ENCODE peak calls at places on chromosomes 7 and 10, in seven cellular contexts. I is CD8-positive, alpha-beta memory T cell; K is esophagus muscularis mucosa; S is fibroblast of pulmonary artery; E is IMR-90; L is fibroblast of lung; A is GM23338. Y is an unnamed sample.
A peak's percentile ranks its signal among the peaks of the same experiment; 100 is the strongest.

GRCh38 chr7:33716581-33717477 is 188.5 kb upstream of the BMPER start:
- DNase-seq in E (peak; percentile 66), L (peak; percentile 71), A (peak; percentile 66), I (no peak), K (no peak), S (peak; percentile 86), Y (peak; percentile 52)

GRCh38 chr7:29353810-29354209 is 159.2 kb downstream of the CHN2 start:
- DNase-seq in L (no peak), E (no peak), A (no peak), S (no peak), K (no peak), I (no peak), Y (no peak)

GRCh38 chr10:15229268-15229667 is 60.8 kb upstream of the NMT2 start:
- DNase-seq in K (no peak), S (no peak), A (no peak), E (no peak), L (no peak), I (no peak), Y (no peak)

GRCh38 chr7:12706900-12707536 is 19.6 kb downstream of the ARL4A start:
- DNase-seq in I (no peak), K (no peak), E (peak; percentile 84), L (peak; percentile 71), A (no peak), S (peak; percentile 43), Y (no peak)

GRCh38 chr7:27689045-27689877 is 26.6 kb upstream of the HIBADH start:
- DNase-seq in I (no peak), A (peak; percentile 82), E (peak; percentile 31), K (no peak), L (no peak), S (peak; percentile 73), Y (peak; percentile 57)

GRCh38 chr10:113386005-113386404 is 166.8 kb upstream of the HABP2 start:
- DNase-seq in E (peak; percentile 56), K (no peak), L (peak; percentile 50), S (peak; percentile 26), A (no peak), I (no peak), Y (no peak)

GRCh38 chr10:77905086-77905735 is 21.3 kb downstream of the DLG5 start:
- DNase-seq in K (no peak), A (no peak), L (no peak), S (no peak), E (no peak), I (no peak), Y (no peak)

GRCh38 chr10:93206652-93207051 is 133.0 kb downstream of the CYP26A1 start:
- DNase-seq in A (peak; percentile 78), I (no peak), S (no peak), L (no peak), K (peak; percentile 70), E (no peak), Y (no peak)

GRCh38 chr7:6547400-6547799 is 3.9 kb downstream of the GRID2IP start:
- DNase-seq in E (no peak), S (no peak), L (no peak), K (no peak), I (no peak), A (no peak), Y (no peak)

GRCh38 chr10:16242859-16243613 is 193.8 kb upstream of the PTER start:
- DNase-seq in L (no peak), K (no peak), A (peak; percentile 96), E (no peak), S (no peak), I (no peak), Y (peak; percentile 77)
- H3K4me3 ChIP-seq in L (no peak overlapping the region), K (no peak overlapping the region), A (no peak overlapping the region), E (no peak overlapping the region), S (no peak overlapping the region), I (no peak overlapping the region), Y (no peak overlapping the region)

GRCh38 chr10:114629824-114630430 is 28.1 kb downstream of the ABLIM1 start:
- DNase-seq in A (no peak), K (no peak), I (no peak), E (peak; percentile 45), L (no peak), S (no peak), Y (no peak)

GRCh38 chr10:114629083-114629823 is 28.8 kb downstream of the ABLIM1 start:
- DNase-seq in I (no peak), E (no peak), S (no peak), K (no peak), A (no peak), L (no peak), Y (no peak)

GRCh38 chr10:114632869-114633715 is 25.0 kb downstream of the ABLIM1 start:
- DNase-seq in A (no peak), E (peak; percentile 94), S (peak; percentile 74), K (no peak), I (no peak), L (peak; percentile 80), Y (no peak)

GRCh38 chr10:114631678-114632417 is 26.2 kb downstream of the ABLIM1 start:
- DNase-seq in I (peak; percentile 6), L (no peak), S (no peak), E (no peak), A (peak; percentile 77), K (no peak), Y (no peak)

DNA sequence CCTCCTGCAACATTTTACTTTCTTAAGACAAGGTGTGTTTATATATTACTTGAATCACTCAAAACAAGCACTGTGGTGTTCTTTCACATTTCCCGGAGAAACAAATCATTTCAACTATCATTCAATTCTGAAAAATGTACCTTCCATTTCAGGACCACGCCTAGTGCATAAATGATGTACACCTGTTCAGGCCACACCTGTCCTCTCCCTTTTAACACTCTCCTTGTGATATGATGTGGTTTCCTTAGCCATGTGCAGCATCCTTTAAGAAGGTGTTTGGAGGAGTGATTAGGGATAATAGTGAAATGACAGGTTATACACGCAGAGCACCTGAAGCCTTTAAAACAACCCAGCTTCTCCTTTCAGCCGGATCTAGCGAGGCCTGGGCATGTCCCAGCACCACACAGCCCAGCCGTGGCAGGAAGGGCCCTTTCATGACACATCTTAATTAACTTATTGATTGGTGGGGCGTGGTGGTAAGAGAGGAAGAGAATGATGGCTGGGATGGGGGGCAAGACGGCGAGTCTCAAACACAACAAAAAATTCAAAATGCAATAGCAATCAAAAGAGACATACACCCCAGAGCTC is 26.9 kb downstream of the ABLIM1 start:
- DNase-seq in E (no peak), S (no peak), I (no peak), A (no peak), K (no peak), L (no peak), Y (no peak)
- H3K4me3 ChIP-seq in E (peak overlapping the region; percentile 66), S (peak overlapping the region; percentile 56), I (peak overlapping the region; percentile 56), A (peak overlapping the region; percentile 82), K (peak overlapping the region; percentile 70), L (peak overlapping the region; percentile 66), Y (peak overlapping the region; percentile 56)

DNA sequence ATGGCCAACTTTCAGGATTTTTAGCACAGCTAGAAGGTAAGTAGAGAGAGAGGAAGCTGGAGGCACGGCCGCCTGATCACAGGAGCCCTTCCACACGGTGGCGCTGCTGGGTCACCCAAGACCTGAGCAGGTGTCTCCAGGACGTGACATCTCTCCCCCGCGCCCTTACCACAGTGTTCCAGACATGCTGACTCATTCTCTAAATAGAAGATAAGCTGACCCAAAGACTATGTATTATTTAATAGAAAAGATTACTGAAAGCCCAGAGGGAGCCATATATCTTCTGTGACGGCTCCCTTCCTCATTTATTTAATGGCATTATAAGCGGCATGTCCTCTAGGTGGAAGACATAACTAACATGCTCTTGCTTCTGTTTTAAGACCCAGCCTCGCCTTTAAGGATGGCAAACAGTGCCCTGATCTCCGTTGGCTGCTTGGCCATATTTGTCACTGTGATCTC is 26.0 kb upstream of the MALSU1 start:
- DNase-seq in I (peak; percentile 71), L (peak; percentile 89), S (peak; percentile 94), E (peak; percentile 96), A (peak; percentile 96), K (peak; percentile 93), Y (peak; percentile 94)
- H3K4me3 ChIP-seq in I (no peak overlapping the region), L (no peak overlapping the region), S (no peak overlapping the region), E (no peak overlapping the region), A (peak overlapping the region; percentile 40), K (no peak overlapping the region), Y (no peak overlapping the region)

GRCh38 chr10:72370201-72370722 is 15.5 kb upstream of the DNAJB12 start:
- DNase-seq in K (no peak), A (no peak), E (no peak), L (no peak), I (peak; percentile 86), S (no peak), Y (no peak)

GRCh38 chr10:72365106-72365505 is 10.4 kb upstream of the DNAJB12 start:
- DNase-seq in E (no peak), S (no peak), L (no peak), A (no peak), I (no peak), K (no peak), Y (no peak)

GRCh38 chr10:72367301-72367970 is 12.7 kb upstream of the DNAJB12 start:
- DNase-seq in K (no peak), E (peak; percentile 42), A (no peak), L (peak; percentile 47), I (no peak), S (peak; percentile 16), Y (no peak)

GRCh38 chr10:72364239-72364777 is 9.6 kb upstream of the DNAJB12 start:
- DNase-seq in K (peak; percentile 95), S (peak; percentile 97), I (peak; percentile 81), A (peak; percentile 96), L (peak; percentile 93), E (peak; percentile 91), Y (peak; percentile 77)
- H3K4me3 ChIP-seq in K (peak overlapping the region; percentile 44), S (no peak overlapping the region), I (no peak overlapping the region), A (no peak overlapping the region), L (no peak overlapping the region), E (no peak overlapping the region), Y (no peak overlapping the region)

DNA sequence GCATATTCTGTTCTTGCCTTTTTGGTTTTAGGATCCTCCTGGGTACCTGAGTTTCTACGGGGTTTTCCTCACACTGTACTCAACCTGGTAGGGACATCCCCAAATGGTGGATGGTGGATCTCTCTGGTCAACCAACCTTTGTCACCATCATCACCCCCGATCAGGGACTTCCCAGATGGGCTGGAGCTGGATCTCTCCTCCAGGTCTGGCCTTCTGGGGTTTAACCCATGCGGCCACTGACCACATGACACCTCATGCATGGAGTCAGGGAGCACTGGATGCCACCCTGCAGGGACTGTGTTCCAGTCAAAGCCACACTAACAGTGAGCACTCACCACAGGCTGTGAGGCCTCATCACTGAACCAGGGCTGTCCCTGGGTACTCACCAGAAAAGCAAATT is 80.0 kb downstream of the CELF2 start:
- DNase-seq in E (no peak), A (no peak), K (no peak), L (no peak), S (no peak), I (no peak), Y (no peak)
- H3K4me3 ChIP-seq in E (no peak overlapping the region), A (no peak overlapping the region), K (no peak overlapping the region), L (no peak overlapping the region), S (no peak overlapping the region), I (no peak overlapping the region), Y (no peak overlapping the region)

GRCh38 chr7:157475601-157476000 is 138.8 kb downstream of the DNAJB6 start:
- DNase-seq in A (no peak), S (no peak), I (no peak), K (no peak), L (no peak), E (no peak), Y (no peak)

GRCh38 chr7:157476201-157476600 is 139.4 kb downstream of the DNAJB6 start:
- DNase-seq in A (no peak), E (no peak), S (no peak), K (no peak), I (no peak), L (no peak), Y (no peak)

GRCh38 chr7:157479326-157479725 is 142.5 kb downstream of the DNAJB6 start:
- DNase-seq in K (no peak), E (no peak), I (no peak), A (no peak), S (no peak), L (no peak), Y (no peak)

GRCh38 chr7:157476654-157477549 is 140.1 kb downstream of the DNAJB6 start:
- DNase-seq in S (no peak), A (no peak), K (no peak), I (no peak), E (no peak), L (no peak), Y (no peak)

GRCh38 chr7:157477550-157478212 is 140.9 kb downstream of the DNAJB6 start:
- DNase-seq in L (no peak), I (no peak), E (no peak), K (no peak), A (no peak), S (no peak), Y (no peak)
- H3K4me3 ChIP-seq in L (peak overlapping the region; percentile 20), I (peak overlapping the region; percentile 47), E (peak overlapping the region; percentile 31), K (no peak overlapping the region), A (no peak overlapping the region), S (no peak overlapping the region), Y (no peak overlapping the region)

Y was measured in NT2/D1.